ENCODE peak calls at places on chromosomes 16 and 17, in five cellular contexts. W is astrocyte of the cerebellum, Q is cardiac muscle cell, Z is NB4, T is upper lobe of right lung. O is an unnamed sample.

GRCh38 chr16:57304169-57305061 is 19.9 kb upstream of the PLLP start:
- DNase-seq in W (peak), Q (peak), Z (no peak), T (peak), O (peak)

GRCh38 chr16:5502467-5502869 is 404.9 kb upstream of the EEF2KMT start:
- DNase-seq in W (peak), Q (peak), Z (peak), T (no peak), O (no peak)

GRCh38 chr17:56577810-56578209 is 15.7 kb upstream of the NOG start:
- DNase-seq in W (no peak), Q (peak), Z (peak), T (no peak), O (no peak)

GRCh38 chr16:23742761-23743160 is 12.1 kb upstream of the CHP2 start:
- DNase-seq in W (no peak), Q (no peak), Z (no peak), T (no peak), O (no peak)

GRCh38 chr16:49455991-49456745 is 82.6 kb downstream of the C16orf78 start:
- DNase-seq in W (no peak), Q (no peak), Z (no peak), T (peak), O (no peak)

GRCh38 chr17:71149607-71150006 is 971.2 kb upstream of the SOX9 start:
- DNase-seq in W (no peak), Q (no peak), Z (no peak), T (no peak), O (no peak)

GRCh38 chr17:19747829-19748806 is at the start of gene ALDH3A1:
- DNase-seq in W (no peak), Q (no peak), Z (no peak), T (no peak), O (no peak)

GRCh38 chr16:51569204-51569911 is 418.3 kb upstream of the SALL1 start:
- DNase-seq in W (no peak), Q (no peak), Z (peak), T (no peak), O (no peak)

GRCh38 chr16:27951752-27952151 is 111.8 kb downstream of the GSG1L start:
- DNase-seq in W (no peak), Q (no peak), Z (no peak), T (no peak), O (no peak)

GRCh38 chr16:53545433-53545832 is 42.4 kb upstream of the AKTIP start:
- DNase-seq in W (no peak), Q (no peak), Z (no peak), T (no peak), O (no peak)

GRCh38 chr17:82948081-82948511 is 108.3 kb upstream of the ZNF750 start:
- DNase-seq in W (no peak), Q (no peak), Z (no peak), T (peak), O (no peak)

DNA sequence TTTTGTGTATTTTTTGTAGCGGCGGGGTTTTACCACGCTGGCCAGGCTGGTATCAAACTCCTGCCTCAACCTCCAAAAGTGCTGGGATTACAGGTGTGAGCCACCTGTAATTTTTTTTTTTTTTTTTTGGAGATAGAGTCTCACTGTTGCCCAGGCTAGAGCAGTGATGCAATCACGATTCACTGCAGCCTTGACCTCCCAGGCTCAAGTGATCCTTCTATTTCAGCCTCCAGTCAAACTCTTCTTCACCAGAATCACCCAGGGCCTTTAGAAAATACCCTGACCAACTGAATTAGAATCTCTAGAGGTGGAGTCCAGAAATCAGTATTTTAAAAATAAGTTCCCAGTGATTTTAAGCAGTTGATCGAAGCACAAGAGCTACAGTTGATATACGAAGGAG is 12.5 kb downstream of the HSPB9 start:
- DNase-seq in W (no peak), Q (no peak), Z (no peak), T (no peak), O (no peak)
- H3K4me3 ChIP-seq in W (no peak), Q (no peak), Z (no peak), T (peak), O (no peak)

DNA sequence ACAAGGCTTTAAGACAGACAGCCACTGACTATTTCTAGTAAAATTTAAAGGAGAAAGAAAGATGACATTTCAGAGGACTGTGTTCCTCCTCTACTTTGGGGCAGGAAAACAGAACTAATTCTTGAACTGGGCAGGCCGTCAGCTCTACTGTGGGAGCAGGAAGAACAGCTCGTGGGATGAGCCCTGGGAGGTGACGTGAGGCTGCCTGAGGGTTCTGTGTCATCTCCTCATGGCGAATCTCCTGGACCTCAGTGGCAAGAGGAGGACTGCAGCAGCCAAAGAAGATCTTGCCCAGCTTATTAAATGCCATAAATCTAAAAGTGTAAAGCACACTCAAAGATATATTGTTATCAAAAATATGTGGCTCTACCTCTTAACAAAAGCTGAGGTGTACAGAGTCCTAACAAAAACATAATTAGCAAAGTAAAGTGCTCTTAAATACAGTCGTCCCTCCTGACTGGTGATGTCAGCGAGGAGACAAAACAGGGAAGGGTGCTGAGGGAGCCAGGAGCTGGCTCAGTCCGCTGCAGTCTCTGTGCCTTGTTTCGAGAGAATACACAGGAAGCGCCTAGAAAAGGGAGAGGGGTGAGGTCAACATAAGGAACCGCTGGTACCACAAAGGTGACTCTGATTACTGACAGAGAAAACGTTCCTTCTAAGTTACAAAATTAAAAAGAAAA is 58.0 kb downstream of the CREBBP start:
- DNase-seq in W (no peak), Q (no peak), Z (peak), T (no peak), O (no peak)
- H3K4me3 ChIP-seq in W (no peak), Q (no peak), Z (no peak), T (no peak), O (no peak)

DNA sequence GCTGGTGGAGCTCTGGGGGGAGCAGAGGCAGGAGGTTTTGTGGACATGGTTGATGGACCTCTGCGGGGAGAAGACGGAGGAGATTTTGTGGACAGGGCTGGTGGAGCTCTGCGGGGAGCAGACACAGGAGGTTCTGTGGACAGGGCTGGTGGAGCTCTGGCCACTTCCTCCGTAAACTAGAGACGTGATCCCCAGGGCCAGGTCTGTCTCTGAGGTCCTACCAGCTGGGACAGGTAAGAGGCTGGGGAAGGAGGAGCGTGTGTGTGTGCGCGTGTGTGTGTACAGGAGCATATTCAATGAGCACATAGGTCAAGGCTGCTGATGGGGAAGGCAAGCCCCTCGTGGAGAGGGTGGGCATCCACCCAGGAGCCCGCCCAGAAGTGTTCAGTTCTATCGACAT is 20.6 kb downstream of the RPH3AL start:
- DNase-seq in W (no peak), Q (no peak), Z (no peak), T (peak), O (no peak)
- H3K4me3 ChIP-seq in W (no peak), Q (no peak), Z (no peak), T (peak), O (no peak)

DNA sequence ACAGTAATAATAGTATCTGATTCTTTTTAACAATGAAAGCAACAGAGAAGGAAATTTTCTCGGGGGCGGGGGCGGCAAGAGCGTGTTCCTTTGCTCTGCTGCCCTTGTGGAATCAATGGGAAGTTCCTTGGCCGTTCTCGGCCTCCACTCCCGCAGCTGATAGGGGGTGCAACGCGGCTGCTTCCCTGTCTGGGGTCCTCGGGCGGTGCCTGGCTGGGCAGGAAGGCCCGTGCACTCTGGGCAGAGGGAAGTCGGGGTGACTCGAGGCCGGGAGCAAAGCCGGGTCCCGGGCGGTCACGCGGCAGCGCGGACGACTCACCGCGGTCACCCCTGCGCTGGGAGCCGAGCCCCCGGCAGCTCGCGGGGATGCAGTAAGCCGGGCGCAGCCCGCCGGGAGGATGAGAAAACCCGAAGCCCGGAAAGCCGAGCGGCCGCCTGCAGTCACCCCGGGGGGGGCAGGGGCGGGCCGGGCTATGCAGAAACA is 2.5 kb downstream of the TUBB3 start:
- DNase-seq in W (no peak), Q (no peak), Z (peak), T (no peak), O (no peak)
- H3K4me3 ChIP-seq in W (peak), Q (peak), Z (no peak), T (peak), O (peak)

DNA sequence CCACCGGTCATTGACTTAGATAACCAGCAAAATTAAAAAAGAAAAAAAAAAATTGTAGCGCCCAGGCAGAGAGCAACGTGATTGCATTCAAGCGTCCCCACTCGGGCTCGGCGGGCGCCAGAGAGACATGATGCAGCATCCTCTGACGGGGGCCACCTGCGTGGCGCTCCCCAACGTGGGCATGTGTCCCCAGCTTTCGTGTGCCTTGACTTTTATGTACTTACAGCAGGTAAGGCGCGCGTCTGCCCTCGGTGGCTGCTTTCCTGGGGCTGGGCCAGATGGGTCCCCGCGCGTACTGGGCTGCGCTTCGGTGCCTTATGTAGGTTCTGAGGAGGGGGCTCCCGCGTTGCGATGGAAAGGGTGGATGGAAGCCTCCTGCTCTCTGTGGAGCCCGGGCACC is 28.4 kb upstream of the RBFOX1 start:
- DNase-seq in W (no peak), Q (peak), Z (no peak), T (no peak), O (no peak)
- H3K4me3 ChIP-seq in W (no peak), Q (peak), Z (no peak), T (no peak), O (peak)

GRCh38 chr17:75959839-75960511 is 19.0 kb downstream of the ACOX1 start:
- DNase-seq in W (no peak), Q (no peak), Z (no peak), T (no peak), O (no peak)
- H3K4me3 ChIP-seq in W (no peak), Q (no peak), Z (no peak), T (no peak), O (no peak)

DNA sequence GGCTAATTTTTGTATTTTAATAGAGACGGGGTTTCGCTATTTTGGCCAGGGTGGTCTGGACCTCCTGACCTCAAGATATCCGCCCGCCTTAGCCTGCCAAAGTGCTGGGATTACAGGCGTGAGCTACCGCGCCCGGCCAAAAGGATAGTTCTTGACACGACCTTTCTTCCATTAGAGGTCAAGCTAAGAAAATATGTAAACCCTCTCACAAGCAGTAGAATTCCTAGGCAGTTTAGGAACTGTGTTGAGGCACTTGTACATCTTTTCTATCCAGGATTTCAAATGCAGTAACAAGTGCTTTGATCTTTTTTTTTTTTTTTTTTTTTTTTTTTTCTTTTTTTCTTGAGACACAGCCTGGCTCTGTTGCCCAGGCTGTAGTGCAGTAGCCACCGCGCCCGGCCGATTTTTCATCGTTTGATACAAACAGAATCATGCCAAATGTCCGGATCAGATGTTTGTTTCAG is 1.4 kb upstream of the ARL6IP1 start:
- DNase-seq in W (no peak), Q (no peak), Z (no peak), T (no peak), O (no peak)
- H3K4me3 ChIP-seq in W (no peak), Q (no peak), Z (no peak), T (no peak), O (no peak)

GRCh38 chr16:168424-168823 is 2.6 kb downstream of the HBM start:
- DNase-seq in W (no peak), Q (no peak), Z (no peak), T (no peak), O (no peak)

GRCh38 chr16:167117-167462 is 1.3 kb downstream of the HBM start:
- DNase-seq in W (no peak), Q (no peak), Z (no peak), T (no peak), O (no peak)

GRCh38 chr16:165218-165538 is 600 bp upstream of the HBM start:
- DNase-seq in W (no peak), Q (no peak), Z (no peak), T (no peak), O (no peak)

GRCh38 chr16:166375-167116 is 768 bp downstream of the HBM start:
- DNase-seq in W (no peak), Q (no peak), Z (no peak), T (no peak), O (no peak)

DNA sequence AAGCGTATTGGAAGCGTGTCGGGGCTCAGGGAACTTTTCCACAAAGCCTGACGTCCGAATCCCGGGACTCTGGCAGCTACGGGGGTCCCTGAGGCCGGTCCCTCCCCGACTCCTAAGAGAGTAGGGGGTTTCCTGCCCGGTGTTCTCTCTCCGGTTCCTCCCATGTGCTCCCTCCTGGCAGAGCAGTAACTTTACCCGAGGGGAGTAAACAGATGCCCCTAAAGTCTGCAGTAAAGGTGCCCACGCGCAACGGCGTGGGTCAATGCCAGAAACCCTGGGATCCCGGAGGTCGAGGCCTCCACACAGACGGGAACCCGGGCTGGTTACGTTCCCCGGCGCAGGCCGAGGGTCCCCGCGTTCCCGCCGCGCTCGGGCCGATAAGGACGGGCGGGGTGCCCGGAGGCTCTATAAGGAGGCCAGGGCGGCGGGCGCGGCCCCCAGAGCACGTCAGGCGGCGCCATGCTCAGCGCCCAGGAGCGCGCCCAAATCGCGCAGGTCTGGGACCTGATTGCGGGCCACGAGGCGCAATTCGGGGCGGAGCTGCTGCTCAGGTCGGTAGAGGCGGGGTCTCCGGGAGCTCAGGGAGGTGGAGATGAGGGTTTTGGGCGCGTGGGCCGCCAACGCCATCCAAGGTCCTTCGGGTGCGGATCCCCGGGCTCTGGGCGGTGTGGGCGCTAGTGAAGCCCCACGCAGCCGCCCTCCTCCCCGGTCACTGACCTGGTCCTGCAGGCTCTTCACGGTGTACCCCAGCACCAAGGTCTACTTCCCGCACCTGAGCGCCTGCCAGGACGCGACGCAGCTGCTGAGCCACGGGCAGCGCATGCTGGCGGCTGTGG is at the start of gene HBM:
- DNase-seq in W (no peak), Q (no peak), Z (no peak), T (no peak), O (no peak)
- H3K4me3 ChIP-seq in W (no peak), Q (peak), Z (no peak), T (no peak), O (peak)

O was measured in skeletal muscle cell.